ENCODE peak calls at places on chromosomes 13 and 19, in seven cellular contexts. F, M, U, K, I, V and O are unnamed samples.

GRCh38 chr19:46841458-46842083 is 9.1 kb downstream of the AP2S1 start:
- DNase-seq in F (no peak), M (peak), U (peak), K (no peak), I (peak), V (no peak), O (no peak)

GRCh38 chr19:38769635-38770211 is 3.6 kb downstream of the LGALS7 start:
- DNase-seq in F (peak), M (peak), U (peak), K (peak), I (peak), V (peak), O (peak)

GRCh38 chr13:31200636-31200970 is 828 bp downstream of the B3GLCT start:
- DNase-seq in F (peak), M (peak), U (peak), K (peak), I (no peak), V (peak), O (peak)

GRCh38 chr19:7705387-7706187 is 3.7 kb upstream of the FCER2 start:
- DNase-seq in F (peak), M (no peak), U (peak), K (peak), I (no peak), V (peak), O (peak)

GRCh38 chr13:63901630-63902029 is 2486.0 kb upstream of the PCDH20 start:
- DNase-seq in F (no peak), M (no peak), U (no peak), K (no peak), I (no peak), V (no peak), O (no peak)

GRCh38 chr19:1251503-1252220 is 3.3 kb downstream of the MIDN start:
- DNase-seq in F (peak), M (no peak), U (peak), K (no peak), I (no peak), V (peak), O (peak)

GRCh38 chr13:104140557-104140956 is 1074.3 kb upstream of the SLC10A2 start:
- DNase-seq in F (no peak), M (no peak), U (no peak), K (no peak), I (no peak), V (no peak), O (no peak)

GRCh38 chr19:41870401-41870873 is 6.6 kb upstream of the CD79A start:
- DNase-seq in F (no peak), M (no peak), U (no peak), K (no peak), I (peak), V (no peak), O (peak)

GRCh38 chr13:31904941-31905824 is 126.4 kb upstream of the FRY start:
- DNase-seq in F (no peak), M (no peak), U (no peak), K (no peak), I (no peak), V (no peak), O (no peak)

GRCh38 chr19:13022859-13023636 is 27.8 kb downstream of the NFIX start:
- DNase-seq in F (no peak), M (peak), U (peak), K (peak), I (peak), V (no peak), O (peak)

GRCh38 chr19:1923319-1923718 is 17.7 kb upstream of the CSNK1G2 start:
- DNase-seq in F (peak), M (no peak), U (no peak), K (no peak), I (no peak), V (peak), O (peak)

GRCh38 chr19:42153606-42154405 is 21.6 kb upstream of the POU2F2 start:
- DNase-seq in F (no peak), M (no peak), U (no peak), K (no peak), I (no peak), V (no peak), O (no peak)

GRCh38 chr13:77386046-77386445 is 59.2 kb upstream of the MYCBP2 start:
- DNase-seq in F (no peak), M (no peak), U (no peak), K (no peak), I (no peak), V (no peak), O (no peak)

GRCh38 chr19:14979498-14980255 is at the start of gene SLC1A6:
- DNase-seq in F (no peak), M (no peak), U (no peak), K (no peak), I (no peak), V (no peak), O (no peak)

GRCh38 chr13:20495087-20496023 is 30.3 kb downstream of the CRYL1 start:
- DNase-seq in F (peak), M (peak), U (peak), K (no peak), I (peak), V (peak), O (peak)

GRCh38 chr13:110813646-110814624 is 100.4 kb downstream of the ING1 start:
- DNase-seq in F (no peak), M (no peak), U (no peak), K (no peak), I (no peak), V (no peak), O (no peak)

GRCh38 chr19:41305923-41306322 is 4.0 kb upstream of the CCDC97 start:
- DNase-seq in F (no peak), M (no peak), U (no peak), K (no peak), I (no peak), V (no peak), O (peak)

GRCh38 chr13:30738946-30739528 is 3.7 kb downstream of the ALOX5AP start:
- DNase-seq in F (no peak), M (no peak), U (no peak), K (no peak), I (no peak), V (no peak), O (no peak)

GRCh38 chr19:17305211-17305516 is 508 bp upstream of the MRPL34 start:
- DNase-seq in F (no peak), M (no peak), U (no peak), K (peak), I (no peak), V (no peak), O (no peak)

GRCh38 chr13:67235265-67235664 is 5.1 kb upstream of the PCDH9 start:
- DNase-seq in F (no peak), M (no peak), U (no peak), K (no peak), I (no peak), V (no peak), O (no peak)

GRCh38 chr19:50569938-50570540 is 1.8 kb upstream of the LRRC4B start:
- DNase-seq in F (no peak), M (no peak), U (no peak), K (no peak), I (no peak), V (no peak), O (no peak)

GRCh38 chr19:6221878-6222746 is 57.7 kb downstream of the MLLT1 start:
- DNase-seq in F (no peak), M (no peak), U (no peak), K (peak), I (no peak), V (no peak), O (no peak)

GRCh38 chr19:6225232-6225635 is 54.5 kb downstream of the MLLT1 start:
- DNase-seq in F (no peak), M (no peak), U (no peak), K (peak), I (no peak), V (no peak), O (no peak)

GRCh38 chr19:6222884-6223283 is 56.9 kb downstream of the MLLT1 start:
- DNase-seq in F (no peak), M (no peak), U (no peak), K (peak), I (no peak), V (no peak), O (no peak)

GRCh38 chr19:6224308-6224675 is 55.5 kb downstream of the MLLT1 start:
- DNase-seq in F (no peak), M (no peak), U (no peak), K (no peak), I (no peak), V (no peak), O (no peak)

DNA sequence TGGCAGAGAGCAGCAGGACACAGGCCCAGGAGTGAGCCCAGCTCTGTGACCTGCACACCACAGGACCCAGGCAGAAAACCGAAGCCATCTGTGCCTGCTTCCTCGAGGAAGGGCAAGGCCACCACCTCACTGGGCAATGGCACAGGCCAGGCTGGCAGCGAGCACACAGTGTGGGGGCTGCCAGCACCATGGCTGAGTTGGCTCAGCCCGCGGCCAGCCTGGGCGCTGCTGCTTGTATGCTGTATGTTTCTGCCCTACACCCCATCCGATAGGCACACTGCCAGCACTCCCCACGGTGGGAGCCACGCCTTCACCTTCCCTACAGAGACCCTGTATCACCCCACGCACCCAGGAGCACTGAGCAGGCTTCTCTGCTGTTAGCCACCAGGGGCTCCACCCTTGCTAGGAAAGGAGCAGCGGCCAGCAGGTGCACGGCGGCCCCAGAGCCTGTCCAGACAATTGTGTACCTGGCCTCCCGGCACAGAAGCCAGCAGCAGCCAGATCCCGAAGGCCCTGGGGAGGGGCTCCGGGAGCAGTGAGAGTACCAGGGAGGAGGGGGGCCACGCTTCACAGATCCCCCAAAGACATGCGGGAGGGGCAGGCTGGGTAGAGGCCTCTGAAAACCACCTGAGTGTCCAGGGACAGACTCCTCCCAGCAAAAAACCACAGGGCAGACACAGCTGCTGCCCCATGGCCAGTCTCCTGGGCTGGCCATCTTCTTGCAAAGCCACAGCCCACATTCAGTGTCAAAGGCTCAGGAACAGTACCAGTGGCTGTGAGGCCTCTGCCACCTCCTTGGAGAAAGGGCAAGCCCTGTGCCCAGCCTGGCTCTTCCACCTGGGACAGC is 56.1 kb downstream of the MLLT1 start:
- DNase-seq in F (no peak), M (no peak), U (no peak), K (no peak), I (no peak), V (no peak), O (no peak)
- TF ChIP-seq CTCF in F (no peak), M (no peak), U (no peak), K (no peak), I (no peak), V (no peak), O (no peak)

GRCh38 chr13:99600318-99600717 is 99.0 kb downstream of the TM9SF2 start:
- DNase-seq in F (no peak), M (no peak), U (no peak), K (no peak), I (no peak), V (peak), O (peak)
- TF ChIP-seq CTCF in F (no peak), M (no peak), U (no peak), K (no peak), I (no peak), V (peak), O (peak)

GRCh38 chr13:23810842-23811241 is 78.4 kb downstream of the MIPEP start:
- DNase-seq in F (no peak), M (no peak), U (no peak), K (no peak), I (no peak), V (peak), O (no peak)
- TF ChIP-seq CTCF in F (no peak), M (no peak), U (no peak), K (no peak), I (no peak), V (peak), O (no peak)

GRCh38 chr13:96963786-96964475 is 30.3 kb downstream of the OXGR1 start:
- DNase-seq in F (no peak), M (no peak), U (no peak), K (no peak), I (no peak), V (no peak), O (no peak)

GRCh38 chr13:96966415-96967102 is 27.7 kb downstream of the OXGR1 start:
- DNase-seq in F (no peak), M (no peak), U (no peak), K (no peak), I (no peak), V (no peak), O (no peak)

GRCh38 chr13:96968027-96968426 is 26.2 kb downstream of the OXGR1 start:
- DNase-seq in F (no peak), M (no peak), U (no peak), K (no peak), I (no peak), V (no peak), O (peak)

DNA sequence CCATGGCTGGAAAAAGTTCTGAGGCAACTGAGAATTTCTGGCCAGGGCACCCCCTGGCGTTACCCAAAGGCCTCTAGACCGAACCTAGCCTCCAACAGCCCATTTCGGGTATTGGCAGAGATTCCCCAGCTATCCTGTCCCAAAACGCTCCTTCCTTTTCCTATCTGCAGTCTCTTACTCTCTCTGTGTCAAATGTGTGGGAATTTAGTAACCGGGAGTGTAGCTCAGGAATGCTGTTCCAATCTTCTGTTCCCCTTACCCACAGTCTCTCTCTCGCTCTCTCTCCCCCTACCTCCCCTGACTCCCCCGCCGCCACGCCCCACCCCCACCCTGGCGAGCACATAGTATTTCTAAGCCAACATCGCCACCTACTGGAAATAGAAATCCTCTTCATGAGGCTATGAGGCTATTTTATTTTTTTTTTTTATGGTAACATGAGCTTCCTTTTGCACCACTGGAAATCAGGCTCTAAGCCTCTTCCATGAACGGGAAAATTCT is 27.0 kb downstream of the OXGR1 start:
- DNase-seq in F (no peak), M (no peak), U (no peak), K (no peak), I (no peak), V (peak), O (no peak)
- TF ChIP-seq CTCF in F (no peak), M (no peak), U (no peak), K (no peak), I (no peak), V (peak), O (no peak)

DNA sequence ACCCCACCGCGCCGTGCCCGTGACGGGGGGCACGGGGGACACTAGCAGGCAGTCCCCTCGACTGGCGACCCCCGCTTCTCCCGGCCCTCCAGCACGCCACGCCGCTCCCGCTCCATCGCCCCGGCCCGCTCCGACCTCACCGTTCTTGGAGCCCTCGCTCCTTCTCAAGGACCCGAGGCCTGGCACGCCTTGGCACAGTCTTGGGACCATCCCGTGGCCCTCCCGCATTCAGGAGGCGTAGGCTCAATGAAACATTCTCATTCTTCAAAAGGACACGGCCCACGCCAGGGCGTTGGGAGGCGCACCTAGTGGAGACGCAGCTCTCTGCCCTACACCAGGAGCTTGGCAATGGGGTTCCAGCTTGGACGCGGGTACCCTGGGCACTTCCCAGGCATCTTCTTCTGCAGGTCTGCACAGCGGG is 473 bp upstream of the CERS1 start:
- DNase-seq in F (no peak), M (no peak), U (no peak), K (no peak), I (no peak), V (no peak), O (no peak)
- TF ChIP-seq CTCF in F (no peak), M (no peak), U (no peak), K (no peak), I (no peak), V (no peak), O (no peak)

DNA sequence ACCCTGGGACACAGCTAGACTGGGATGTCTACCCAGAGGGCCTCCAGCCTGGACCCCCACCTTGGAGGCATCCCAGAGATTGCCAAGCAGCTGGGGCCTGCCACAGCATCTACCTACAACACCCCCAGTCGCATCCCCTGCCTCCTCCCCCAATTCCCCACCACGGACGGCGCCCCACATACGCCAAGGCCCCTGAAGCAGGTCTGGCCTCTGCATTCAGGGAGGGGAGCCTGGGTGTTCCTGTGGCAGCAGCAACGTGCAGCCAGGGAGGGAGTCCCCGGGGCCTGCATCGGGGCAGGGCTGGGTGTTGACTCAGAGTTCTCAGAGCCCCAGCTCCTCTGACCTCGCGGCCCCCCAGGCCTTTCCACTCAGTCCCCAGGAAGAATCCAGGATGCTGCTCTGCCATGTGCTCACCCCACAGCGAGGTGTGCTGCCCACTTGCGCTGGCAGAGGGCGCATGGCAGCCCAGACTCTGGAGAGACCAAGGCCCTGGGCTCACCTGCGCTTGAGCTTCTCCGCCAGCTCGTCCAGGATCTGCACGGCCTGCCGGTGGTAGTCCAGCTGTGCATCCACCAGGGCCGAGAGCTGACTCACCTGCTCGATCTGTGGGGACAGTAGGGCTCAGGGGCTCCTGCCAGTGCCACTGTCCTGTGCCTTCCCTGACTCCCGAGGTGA is 19.6 kb downstream of the MPND start:
- DNase-seq in F (no peak), M (no peak), U (no peak), K (no peak), I (no peak), V (peak), O (no peak)
- TF ChIP-seq CTCF in F (no peak), M (no peak), U (no peak), K (no peak), I (peak), V (peak), O (peak)

GRCh38 chr13:26074706-26075105 is 22.9 kb upstream of the SHISA2 start:
- DNase-seq in F (no peak), M (no peak), U (no peak), K (no peak), I (peak), V (no peak), O (no peak)

DNA sequence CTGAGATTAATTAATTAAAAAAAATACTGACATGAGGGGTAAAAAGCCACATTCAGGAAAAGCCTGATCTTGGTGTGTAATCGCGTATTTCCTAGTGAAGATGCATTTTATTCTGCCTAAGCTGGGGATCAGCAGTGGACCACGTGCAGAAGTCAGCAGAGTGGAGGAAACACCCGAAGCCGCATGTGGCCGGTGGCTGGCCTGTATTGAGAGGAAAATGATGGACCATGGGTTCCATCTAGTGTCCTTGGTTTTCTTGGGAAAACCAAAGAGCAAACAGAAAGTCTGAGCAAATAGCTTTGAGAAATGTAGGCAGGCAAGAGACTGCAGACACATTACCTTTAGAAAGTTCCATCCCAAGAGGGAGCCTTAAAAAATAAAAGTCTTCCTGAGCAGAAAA is 23.7 kb upstream of the SHISA2 start:
- DNase-seq in F (no peak), M (no peak), U (no peak), K (no peak), I (no peak), V (no peak), O (no peak)
- TF ChIP-seq CTCF in F (no peak), M (no peak), U (no peak), K (no peak), I (no peak), V (no peak), O (no peak)

GRCh38 chr13:68261105-68261504 is 1031.0 kb upstream of the PCDH9 start:
- DNase-seq in F (no peak), M (no peak), U (no peak), K (no peak), I (no peak), V (no peak), O (no peak)
- TF ChIP-seq CTCF in F (no peak), M (no peak), U (no peak), K (no peak), I (no peak), V (peak), O (no peak)

GRCh38 chr19:30857966-30858490 is 485.8 kb downstream of the ZNF536 start:
- DNase-seq in F (no peak), M (peak), U (no peak), K (no peak), I (no peak), V (no peak), O (no peak)

GRCh38 chr19:30855475-30855874 is 483.3 kb downstream of the ZNF536 start:
- DNase-seq in F (no peak), M (no peak), U (no peak), K (no peak), I (no peak), V (no peak), O (no peak)

GRCh38 chr19:30856376-30856775 is 484.2 kb downstream of the ZNF536 start:
- DNase-seq in F (no peak), M (no peak), U (no peak), K (no peak), I (no peak), V (no peak), O (no peak)

GRCh38 chr19:30856786-30857185 is 484.6 kb downstream of the ZNF536 start:
- DNase-seq in F (no peak), M (no peak), U (no peak), K (no peak), I (no peak), V (no peak), O (no peak)

GRCh38 chr19:30857388-30857787 is 485.2 kb downstream of the ZNF536 start:
- DNase-seq in F (no peak), M (no peak), U (no peak), K (no peak), I (no peak), V (no peak), O (no peak)
- TF ChIP-seq CTCF in F (no peak), M (no peak), U (no peak), K (no peak), I (no peak), V (no peak), O (no peak)